ENCODE peak calls at places on chromosomes 16 and 17, in seven cellular contexts. One of them, this sample, is unnamed.

GRCh38 chr17:57870283-57870635 is 20.4 kb upstream of the MRPS23 start:
- DNase-seq in neural crest cell: no peak
- DNase-seq in cardiac fibroblast: peak
- DNase-seq in HFFc6: no peak
- DNase-seq in AG10803: peak
- DNase-seq in HCT116: no peak
- DNase-seq in endothelial cell: no peak
- DNase-seq in this sample: no peak

GRCh38 chr16:71917900-71918299 is 22.6 kb downstream of the IST1 start:
- DNase-seq in neural crest cell: no peak
- DNase-seq in HFFc6: peak
- DNase-seq in endothelial cell: no peak
- DNase-seq in AG10803: peak
- DNase-seq in cardiac fibroblast: peak
- DNase-seq in HCT116: no peak
- DNase-seq in this sample: no peak

GRCh38 chr17:19769946-19770652 is 22.0 kb upstream of the ALDH3A1 start:
- DNase-seq in HFFc6: peak
- DNase-seq in cardiac fibroblast: peak
- DNase-seq in AG10803: peak
- DNase-seq in HCT116: no peak
- DNase-seq in neural crest cell: no peak
- DNase-seq in endothelial cell: no peak
- DNase-seq in this sample: no peak

GRCh38 chr17:76934561-76935320 is 66.5 kb downstream of the MGAT5B start:
- DNase-seq in AG10803: no peak
- DNase-seq in endothelial cell: no peak
- DNase-seq in HFFc6: no peak
- DNase-seq in HCT116: no peak
- DNase-seq in cardiac fibroblast: no peak
- DNase-seq in neural crest cell: no peak
- DNase-seq in this sample: no peak

GRCh38 chr16:10929853-10930754 is 12.2 kb downstream of the DEXI start:
- DNase-seq in cardiac fibroblast: no peak
- DNase-seq in endothelial cell: no peak
- DNase-seq in AG10803: no peak
- DNase-seq in HCT116: no peak
- DNase-seq in neural crest cell: no peak
- DNase-seq in HFFc6: no peak
- DNase-seq in this sample: no peak

GRCh38 chr17:44961921-44962350 is 6.2 kb downstream of the C1QL1 start:
- DNase-seq in HCT116: no peak
- DNase-seq in cardiac fibroblast: no peak
- DNase-seq in neural crest cell: no peak
- DNase-seq in HFFc6: no peak
- DNase-seq in endothelial cell: no peak
- DNase-seq in AG10803: no peak
- DNase-seq in this sample: no peak

GRCh38 chr16:35562919-35563318 is 2103.5 kb downstream of the TP53TG3F start:
- DNase-seq in endothelial cell: no peak
- DNase-seq in HFFc6: no peak
- DNase-seq in cardiac fibroblast: no peak
- DNase-seq in AG10803: no peak
- DNase-seq in HCT116: no peak
- DNase-seq in neural crest cell: no peak
- DNase-seq in this sample: no peak

GRCh38 chr17:60077226-60077625 is 1.5 kb downstream of the HEATR6 start:
- DNase-seq in cardiac fibroblast: no peak
- DNase-seq in HCT116: no peak
- DNase-seq in HFFc6: no peak
- DNase-seq in neural crest cell: no peak
- DNase-seq in endothelial cell: no peak
- DNase-seq in AG10803: no peak
- DNase-seq in this sample: no peak

GRCh38 chr17:47225436-47225858 is 16.3 kb downstream of the MYL4 start:
- DNase-seq in HFFc6: peak
- DNase-seq in cardiac fibroblast: peak
- DNase-seq in HCT116: peak
- DNase-seq in neural crest cell: no peak
- DNase-seq in endothelial cell: no peak
- DNase-seq in AG10803: peak
- DNase-seq in this sample: no peak

GRCh38 chr17:57329380-57330214 is 73.3 kb downstream of the MSI2 start:
- DNase-seq in endothelial cell: no peak
- DNase-seq in neural crest cell: no peak
- DNase-seq in cardiac fibroblast: no peak
- DNase-seq in AG10803: no peak
- DNase-seq in HFFc6: no peak
- DNase-seq in HCT116: no peak
- DNase-seq in this sample: no peak

GRCh38 chr17:15083225-15083624 is 181.9 kb downstream of the PMP22 start:
- DNase-seq in endothelial cell: no peak
- DNase-seq in neural crest cell: no peak
- DNase-seq in HFFc6: no peak
- DNase-seq in AG10803: peak
- DNase-seq in cardiac fibroblast: no peak
- DNase-seq in HCT116: no peak
- DNase-seq in this sample: no peak

GRCh38 chr16:17275076-17275732 is 195.6 kb downstream of the XYLT1 start:
- DNase-seq in endothelial cell: no peak
- DNase-seq in HCT116: peak
- DNase-seq in HFFc6: peak
- DNase-seq in neural crest cell: no peak
- DNase-seq in AG10803: no peak
- DNase-seq in cardiac fibroblast: no peak
- DNase-seq in this sample: peak

GRCh38 chr17:7903154-7904103 is 12.7 kb downstream of the RNF227 start:
- DNase-seq in HFFc6: no peak
- DNase-seq in AG10803: no peak
- DNase-seq in cardiac fibroblast: no peak
- DNase-seq in endothelial cell: no peak
- DNase-seq in neural crest cell: no peak
- DNase-seq in HCT116: no peak
- DNase-seq in this sample: no peak
- TF ChIP-seq CTCF in HFFc6: no peak
- TF ChIP-seq CTCF in AG10803: no peak
- TF ChIP-seq CTCF in cardiac fibroblast: no peak
- TF ChIP-seq CTCF in endothelial cell: no peak
- TF ChIP-seq CTCF in neural crest cell: no peak
- TF ChIP-seq CTCF in HCT116: no peak
- TF ChIP-seq CTCF in this sample: no peak

GRCh38 chr16:62068747-62069146 is 32.5 kb upstream of the CDH8 start:
- DNase-seq in neural crest cell: no peak
- DNase-seq in HCT116: no peak
- DNase-seq in cardiac fibroblast: peak
- DNase-seq in HFFc6: no peak
- DNase-seq in endothelial cell: no peak
- DNase-seq in AG10803: no peak
- DNase-seq in this sample: no peak
- TF ChIP-seq CTCF in neural crest cell: peak
- TF ChIP-seq CTCF in HCT116: peak
- TF ChIP-seq CTCF in cardiac fibroblast: peak
- TF ChIP-seq CTCF in HFFc6: no peak
- TF ChIP-seq CTCF in endothelial cell: peak
- TF ChIP-seq CTCF in AG10803: no peak
- TF ChIP-seq CTCF in this sample: peak

GRCh38 chr17:4550534-4551039 is 4.6 kb downstream of the MYBBP1A start:
- DNase-seq in neural crest cell: no peak
- DNase-seq in endothelial cell: no peak
- DNase-seq in HCT116: no peak
- DNase-seq in AG10803: no peak
- DNase-seq in HFFc6: no peak
- DNase-seq in cardiac fibroblast: no peak
- DNase-seq in this sample: no peak

GRCh38 chr17:4551796-4552525 is 3.2 kb downstream of the MYBBP1A start:
- DNase-seq in AG10803: no peak
- DNase-seq in cardiac fibroblast: no peak
- DNase-seq in HFFc6: no peak
- DNase-seq in endothelial cell: no peak
- DNase-seq in neural crest cell: no peak
- DNase-seq in HCT116: no peak
- DNase-seq in this sample: no peak

GRCh38 chr17:4548721-4549531 is 6.3 kb downstream of the MYBBP1A start:
- DNase-seq in HCT116: no peak
- DNase-seq in AG10803: no peak
- DNase-seq in cardiac fibroblast: no peak
- DNase-seq in endothelial cell: no peak
- DNase-seq in neural crest cell: no peak
- DNase-seq in HFFc6: no peak
- DNase-seq in this sample: no peak

GRCh38 chr17:4549781-4550533 is 5.2 kb downstream of the MYBBP1A start:
- DNase-seq in HCT116: no peak
- DNase-seq in cardiac fibroblast: no peak
- DNase-seq in HFFc6: no peak
- DNase-seq in neural crest cell: no peak
- DNase-seq in AG10803: no peak
- DNase-seq in endothelial cell: no peak
- DNase-seq in this sample: no peak

DNA sequence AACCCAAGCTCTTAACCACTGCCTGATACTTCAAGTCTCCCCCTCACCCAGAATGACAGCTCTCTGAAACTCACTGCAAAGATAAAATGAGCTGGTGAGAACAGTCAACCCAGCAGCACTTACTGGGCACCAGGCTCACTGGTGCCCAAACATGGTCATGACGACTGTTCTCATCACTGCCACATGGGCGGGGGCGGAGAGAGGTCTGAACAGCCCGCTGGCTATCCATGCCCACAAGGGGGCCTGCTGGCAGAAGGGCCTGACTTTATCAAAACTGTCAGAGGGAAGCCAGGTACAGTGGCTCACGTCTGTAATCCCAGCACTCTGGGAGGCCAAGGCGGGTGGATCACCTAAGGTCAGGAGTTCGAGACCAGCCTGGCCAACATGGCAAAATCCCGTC is 4.0 kb downstream of the MYBBP1A start:
- DNase-seq in endothelial cell: peak
- DNase-seq in HFFc6: no peak
- DNase-seq in neural crest cell: no peak
- DNase-seq in cardiac fibroblast: no peak
- DNase-seq in AG10803: no peak
- DNase-seq in HCT116: no peak
- DNase-seq in this sample: peak
- TF ChIP-seq CTCF in endothelial cell: peak
- TF ChIP-seq CTCF in HFFc6: peak
- TF ChIP-seq CTCF in neural crest cell: peak
- TF ChIP-seq CTCF in cardiac fibroblast: no peak
- TF ChIP-seq CTCF in AG10803: no peak
- TF ChIP-seq CTCF in HCT116: peak
- TF ChIP-seq CTCF in this sample: no peak

GRCh38 chr16:86442703-86443102 is 67.6 kb upstream of the FOXF1 start:
- DNase-seq in HCT116: no peak
- DNase-seq in endothelial cell: no peak
- DNase-seq in HFFc6: no peak
- DNase-seq in cardiac fibroblast: no peak
- DNase-seq in neural crest cell: no peak
- DNase-seq in AG10803: no peak
- DNase-seq in this sample: no peak
- TF ChIP-seq CTCF in HCT116: no peak
- TF ChIP-seq CTCF in endothelial cell: no peak
- TF ChIP-seq CTCF in HFFc6: no peak
- TF ChIP-seq CTCF in cardiac fibroblast: no peak
- TF ChIP-seq CTCF in neural crest cell: no peak
- TF ChIP-seq CTCF in AG10803: no peak
- TF ChIP-seq CTCF in this sample: no peak

GRCh38 chr16:15686287-15686686 is 36.2 kb downstream of the NDE1 start:
- DNase-seq in AG10803: no peak
- DNase-seq in HFFc6: no peak
- DNase-seq in endothelial cell: no peak
- DNase-seq in cardiac fibroblast: no peak
- DNase-seq in neural crest cell: no peak
- DNase-seq in HCT116: no peak
- DNase-seq in this sample: no peak

GRCh38 chr16:15677447-15677846 is 27.4 kb downstream of the NDE1 start:
- DNase-seq in endothelial cell: no peak
- DNase-seq in neural crest cell: no peak
- DNase-seq in HFFc6: no peak
- DNase-seq in HCT116: no peak
- DNase-seq in cardiac fibroblast: no peak
- DNase-seq in AG10803: no peak
- DNase-seq in this sample: no peak

GRCh38 chr16:15676506-15676905 is 26.5 kb downstream of the NDE1 start:
- DNase-seq in HCT116: no peak
- DNase-seq in AG10803: no peak
- DNase-seq in neural crest cell: no peak
- DNase-seq in HFFc6: no peak
- DNase-seq in endothelial cell: no peak
- DNase-seq in cardiac fibroblast: no peak
- DNase-seq in this sample: no peak

GRCh38 chr16:15682105-15682570 is 32.1 kb downstream of the NDE1 start:
- DNase-seq in AG10803: peak
- DNase-seq in HCT116: peak
- DNase-seq in endothelial cell: peak
- DNase-seq in HFFc6: peak
- DNase-seq in cardiac fibroblast: peak
- DNase-seq in neural crest cell: peak
- DNase-seq in this sample: peak
- TF ChIP-seq CTCF in AG10803: peak
- TF ChIP-seq CTCF in HCT116: peak
- TF ChIP-seq CTCF in endothelial cell: peak
- TF ChIP-seq CTCF in HFFc6: peak
- TF ChIP-seq CTCF in cardiac fibroblast: peak
- TF ChIP-seq CTCF in neural crest cell: peak
- TF ChIP-seq CTCF in this sample: peak

GRCh38 chr17:40960144-40960543 is 6.6 kb downstream of the KRT39 start:
- DNase-seq in cardiac fibroblast: peak
- DNase-seq in HCT116: no peak
- DNase-seq in endothelial cell: no peak
- DNase-seq in HFFc6: no peak
- DNase-seq in neural crest cell: no peak
- DNase-seq in AG10803: no peak
- DNase-seq in this sample: no peak

GRCh38 chr17:40962059-40962561 is 4.6 kb downstream of the KRT39 start:
- DNase-seq in cardiac fibroblast: no peak
- DNase-seq in HCT116: no peak
- DNase-seq in endothelial cell: no peak
- DNase-seq in AG10803: no peak
- DNase-seq in neural crest cell: no peak
- DNase-seq in HFFc6: no peak
- DNase-seq in this sample: no peak

GRCh38 chr17:40966848-40967247 is at the start of gene KRT39:
- DNase-seq in cardiac fibroblast: no peak
- DNase-seq in AG10803: no peak
- DNase-seq in endothelial cell: no peak
- DNase-seq in neural crest cell: no peak
- DNase-seq in HFFc6: no peak
- DNase-seq in HCT116: no peak
- DNase-seq in this sample: no peak

GRCh38 chr17:40961586-40961985 is 5.2 kb downstream of the KRT39 start:
- DNase-seq in HCT116: no peak
- DNase-seq in endothelial cell: no peak
- DNase-seq in HFFc6: no peak
- DNase-seq in cardiac fibroblast: no peak
- DNase-seq in AG10803: no peak
- DNase-seq in neural crest cell: no peak
- DNase-seq in this sample: no peak

GRCh38 chr17:40963838-40964237 is 2.9 kb downstream of the KRT39 start:
- DNase-seq in HFFc6: no peak
- DNase-seq in neural crest cell: no peak
- DNase-seq in cardiac fibroblast: peak
- DNase-seq in AG10803: no peak
- DNase-seq in HCT116: no peak
- DNase-seq in endothelial cell: no peak
- DNase-seq in this sample: no peak
- TF ChIP-seq CTCF in HFFc6: peak
- TF ChIP-seq CTCF in neural crest cell: peak
- TF ChIP-seq CTCF in cardiac fibroblast: peak
- TF ChIP-seq CTCF in AG10803: peak
- TF ChIP-seq CTCF in HCT116: peak
- TF ChIP-seq CTCF in endothelial cell: peak
- TF ChIP-seq CTCF in this sample: peak